ENCODE peak calls at places on chromosome 11, in four cellular contexts. A, G, X and O are unnamed samples.
A peak's percentile ranks its signal among the peaks of the same experiment; 100 is the strongest.

GRCh38 chr11:19511413-19512183 is 201.0 kb upstream of the NAV2 start:
- DNase-seq in A (peak; percentile 88), G (peak; percentile 69), X (no peak), O (peak; percentile 63)

GRCh38 chr11:13007702-13008435 is 1.2 kb upstream of the RASSF10 start:
- DNase-seq in A (peak; percentile 44), G (no peak), X (peak; percentile 37), O (no peak)

GRCh38 chr11:84522331-84522730 is 1104.8 kb downstream of the DLG2 start:
- DNase-seq in A (no peak), G (no peak), X (no peak), O (no peak)

GRCh38 chr11:102599642-102600261 is 25.4 kb downstream of the MMP20 start:
- DNase-seq in A (no peak), G (no peak), X (peak; percentile 48), O (no peak)

GRCh38 chr11:19872526-19873135 is 160.0 kb downstream of the NAV2 start:
- DNase-seq in A (no peak), G (no peak), X (no peak), O (no peak)

GRCh38 chr11:120547301-120547700 is 35.8 kb downstream of the GRIK4 start:
- DNase-seq in A (no peak), G (no peak), X (no peak), O (no peak)

GRCh38 chr11:44285756-44286155 is 24.2 kb downstream of the ALX4 start:
- DNase-seq in A (no peak), G (no peak), X (no peak), O (no peak)

GRCh38 chr11:79249341-79249993 is 191.4 kb downstream of the TENM4 start:
- DNase-seq in A (no peak), G (no peak), X (no peak), O (no peak)

GRCh38 chr11:17611049-17611448 is 64.0 kb downstream of the OTOG start:
- DNase-seq in A (no peak), G (no peak), X (no peak), O (no peak)